ENCODE peak calls at places on chromosomes 4 and X, in six cellular contexts. M is frontal cortex; K is T-cell; D is NCI-H524 treated with DMSO at 0.1 percent for 48 hours; O is stimulated activated CD8-positive, alpha-beta memory T cell treated with anti-CD3 and anti-CD28 coated beads, Interleukin-4, amount 100 ng/mL, for 4 hours; R is fibroblast of the aortic adventitia. E is an unnamed sample.

GRCh38 chr4:155569960-155570515 is 96.6 kb upstream of the GUCY1A1 start:
- DNase-seq in M (no peak), K (no peak), D (no peak), O (no peak), R (no peak), E (no peak)

GRCh38 chrX:48919947-48920712 is 1.3 kb upstream of the PIM2 start:
- DNase-seq in M (no peak), K (peak), D (no peak), O (no peak), R (no peak), E (no peak)

GRCh38 chr4:70994387-70995099 is 1.1 kb downstream of the DCK start:
- DNase-seq in M (no peak), K (no peak), D (no peak), O (no peak), R (no peak), E (no peak)

GRCh38 chr4:75724867-75725724 is 719 bp downstream of the USO1 start:
- DNase-seq in M (peak), K (peak), D (no peak), O (peak), R (peak), E (peak)

GRCh38 chr4:154574311-154574710 is 11.5 kb downstream of the FGB start:
- DNase-seq in M (no peak), K (no peak), D (no peak), O (no peak), R (no peak), E (no peak)

GRCh38 chr4:182179105-182179504 is 64.1 kb upstream of the TENM3 start:
- DNase-seq in M (no peak), K (no peak), D (peak), O (no peak), R (peak), E (no peak)

GRCh38 chr4:20203508-20203907 is 48.2 kb upstream of the SLIT2 start:
- DNase-seq in M (no peak), K (no peak), D (peak), O (no peak), R (peak), E (no peak)

GRCh38 chr4:145939241-145939640 is 618 bp upstream of the ZNF827 start:
- DNase-seq in M (no peak), K (no peak), D (no peak), O (no peak), R (peak), E (no peak)

GRCh38 chrX:63963382-63963781 is 178.4 kb upstream of the ARHGEF9 start:
- DNase-seq in M (no peak), K (no peak), D (no peak), O (no peak), R (no peak), E (no peak)

GRCh38 chrX:1011632-1012283 is 200.7 kb downstream of the CRLF2 start:
- DNase-seq in M (no peak), K (no peak), D (no peak), O (no peak), R (no peak), E (no peak)

GRCh38 chr4:167274346-167274745 is 40.1 kb upstream of the SPOCK3 start:
- DNase-seq in M (no peak), K (no peak), D (no peak), O (no peak), R (peak), E (no peak)

GRCh38 chr4:88217169-88217568 is 58.7 kb upstream of the ABCG2 start:
- DNase-seq in M (no peak), K (no peak), D (no peak), O (no peak), R (no peak), E (no peak)

GRCh38 chr4:73021634-73022033 is 47.9 kb downstream of the COX18 start:
- DNase-seq in M (peak), K (no peak), D (no peak), O (no peak), R (peak), E (no peak)

GRCh38 chrX:86148024-86148511 is at the start of gene DACH2:
- DNase-seq in M (peak), K (no peak), D (peak), O (no peak), R (peak), E (no peak)

GRCh38 chr4:186008057-186008456 is 60.9 kb upstream of the TLR3 start:
- DNase-seq in M (no peak), K (no peak), D (no peak), O (no peak), R (no peak), E (no peak)

GRCh38 chrX:113512700-113513395 is 672.2 kb upstream of the AMOT start:
- DNase-seq in M (no peak), K (no peak), D (no peak), O (no peak), R (peak), E (no peak)

GRCh38 chr4:86935833-86936721 is 1.3 kb downstream of the AFF1 start:
- DNase-seq in M (peak), K (peak), D (no peak), O (peak), R (peak), E (no peak)

GRCh38 chr4:38759077-38759789 is 23.6 kb downstream of the TLR10 start:
- DNase-seq in M (peak), K (no peak), D (no peak), O (no peak), R (peak), E (no peak)

GRCh38 chr4:2322227-2322626 is 60.3 kb upstream of the MXD4 start:
- DNase-seq in M (no peak), K (no peak), D (no peak), O (no peak), R (no peak), E (no peak)

GRCh38 chrX:47523297-47523696 is 37.7 kb upstream of the ARAF start:
- DNase-seq in M (peak), K (peak), D (peak), O (peak), R (peak), E (no peak)

GRCh38 chr4:8850074-8850829 is 21.4 kb downstream of the HMX1 start:
- DNase-seq in M (no peak), K (no peak), D (no peak), O (no peak), R (no peak), E (no peak)

GRCh38 chr4:169243808-169244207 is 26.9 kb downstream of the SH3RF1 start:
- DNase-seq in M (no peak), K (no peak), D (no peak), O (no peak), R (peak), E (no peak)

GRCh38 chrX:8083276-8083675 is 87.8 kb downstream of the VCX2 start:
- DNase-seq in M (no peak), K (no peak), D (no peak), O (no peak), R (no peak), E (no peak)

GRCh38 chr4:5816101-5816500 is 76.8 kb downstream of the CRMP1 start:
- DNase-seq in M (no peak), K (no peak), D (no peak), O (no peak), R (no peak), E (no peak)

GRCh38 chrX:110322603-110323002 is 4.7 kb upstream of the AMMECR1 start:
- DNase-seq in M (no peak), K (no peak), D (peak), O (no peak), R (peak), E (no peak)

GRCh38 chrX:67524428-67524827 is 19.4 kb upstream of the AR start:
- DNase-seq in M (no peak), K (no peak), D (no peak), O (no peak), R (no peak), E (no peak)

GRCh38 chrX:16785247-16786138 is 773 bp upstream of the TXLNG start:
- DNase-seq in M (no peak), K (no peak), D (no peak), O (no peak), R (no peak), E (no peak)

GRCh38 chr4:111837761-111838160 is 307.5 kb upstream of the FAM241A start:
- DNase-seq in M (no peak), K (no peak), D (no peak), O (no peak), R (no peak), E (no peak)

GRCh38 chr4:107037188-107037587 is 1.1 kb upstream of the DKK2 start:
- DNase-seq in M (peak), K (no peak), D (no peak), O (no peak), R (peak), E (no peak)

GRCh38 chrX:134526399-134526798 is 66.4 kb downstream of the HPRT1 start:
- DNase-seq in M (no peak), K (no peak), D (no peak), O (no peak), R (no peak), E (no peak)

GRCh38 chrX:138754861-138755260 is 43.3 kb upstream of the FGF13 start:
- DNase-seq in M (no peak), K (no peak), D (no peak), O (no peak), R (no peak), E (no peak)

GRCh38 chrX:46865281-46865680 is 28.4 kb downstream of the RP2 start:
- DNase-seq in M (no peak), K (no peak), D (no peak), O (no peak), R (peak), E (no peak)

GRCh38 chrX:39755152-39756032 is 342.4 kb downstream of the BCOR start:
- DNase-seq in M (peak), K (no peak), D (no peak), O (no peak), R (peak), E (no peak)

GRCh38 chrX:9577555-9577954 is 112.7 kb downstream of the TBL1X start:
- DNase-seq in M (no peak), K (no peak), D (no peak), O (no peak), R (no peak), E (no peak)

GRCh38 chrX:138885886-138886285 is 174.4 kb upstream of the FGF13 start:
- DNase-seq in M (no peak), K (no peak), D (no peak), O (no peak), R (peak), E (no peak)